ENCODE peak calls at places on chromosomes 7 and 10, in seven cellular contexts. J is SK-N-SH, V is HCT116, A is HepG2, M is H1, F is GM12878, E is K562. O is an unnamed sample.

GRCh38 chr10:70549962-70550845 is 52.3 kb downstream of the PRF1 start:
- DNase-seq in J (peak; percentile 88), E (peak; percentile 84), V (peak; percentile 42), A (peak; percentile 44), M (peak; percentile 92), F (peak; percentile 17), O (no peak)

GRCh38 chr10:78028438-78029293 is 649 bp downstream of the POLR3A start:
- DNase-seq in V (no peak), M (no peak), F (no peak), A (peak; percentile 84), E (no peak), J (no peak), O (no peak)

GRCh38 chr10:46523119-46523880 is 33.2 kb downstream of the GPRIN2 start:
- DNase-seq in J (peak; percentile 48), V (peak; percentile 13), F (no peak), M (no peak), A (no peak), E (no peak), O (no peak)

GRCh38 chr7:2809903-2810628 is 34.0 kb downstream of the GNA12 start:
- DNase-seq in J (no peak), M (no peak), A (no peak), V (no peak), E (no peak), F (no peak), O (no peak)

GRCh38 chr10:90925078-90926029 is 4.5 kb upstream of the ANKRD1 start:
- DNase-seq in V (no peak), F (no peak), A (no peak), J (no peak), E (no peak), M (peak; percentile 53), O (peak; percentile 83)

GRCh38 chr7:131241381-131241780 is 86.3 kb upstream of the MKLN1 start:
- DNase-seq in F (no peak), M (no peak), V (no peak), E (no peak), J (no peak), A (no peak), O (no peak)

GRCh38 chr7:137975768-137976167 is 26.1 kb downstream of the CREB3L2 start:
- DNase-seq in V (no peak), A (no peak), J (no peak), M (no peak), E (no peak), F (no peak), O (no peak)

GRCh38 chr10:103416436-103417147 is 20.2 kb downstream of the PDCD11 start:
- DNase-seq in E (peak; percentile 33), A (peak; percentile 50), M (no peak), V (peak; percentile 58), J (peak; percentile 50), F (peak; percentile 27), O (peak; percentile 16)

GRCh38 chr7:5665106-5666025 is 116.1 kb downstream of the RNF216 start:
- DNase-seq in V (peak; percentile 62), M (peak; percentile 81), E (peak; percentile 79), A (peak; percentile 76), J (peak; percentile 80), F (peak; percentile 53), O (peak; percentile 86)

GRCh38 chr10:12540341-12540781 is 191.0 kb downstream of the CAMK1D start:
- DNase-seq in J (no peak), M (peak; percentile 13), F (no peak), E (no peak), V (no peak), A (no peak), O (no peak)

GRCh38 chr10:4067552-4068254 is 282.7 kb upstream of the KLF6 start:
- DNase-seq in F (no peak), J (no peak), V (no peak), E (no peak), M (no peak), A (no peak), O (no peak)

GRCh38 chr7:122006687-122007086 is 133.7 kb downstream of the PTPRZ1 start:
- DNase-seq in J (no peak), V (no peak), E (no peak), M (no peak), F (no peak), A (no peak), O (no peak)

GRCh38 chr10:10852464-10852863 is 165.2 kb upstream of the CELF2 start:
- DNase-seq in F (no peak), M (no peak), V (no peak), J (no peak), E (no peak), A (no peak), O (no peak)

GRCh38 chr10:89363766-89364407 is 14.0 kb upstream of the IFIT1B start:
- DNase-seq in A (no peak), J (no peak), V (no peak), F (peak; percentile 39), M (no peak), E (no peak), O (no peak)

GRCh38 chr7:27165089-27165654 is at the start of gene HOXA9:
- DNase-seq in A (no peak), E (no peak), F (no peak), V (peak; percentile 94), J (no peak), M (no peak), O (no peak)

GRCh38 chr10:101597036-101597435 is 8.9 kb downstream of the DPCD start:
- DNase-seq in M (no peak), A (no peak), F (no peak), V (no peak), J (no peak), E (no peak), O (no peak)

GRCh38 chr7:29236649-29237048 is 42.1 kb downstream of the CHN2 start:
- DNase-seq in M (no peak), A (no peak), F (no peak), E (no peak), V (no peak), J (no peak), O (no peak)

GRCh38 chr7:91520645-91521044 is 256.4 kb downstream of the FZD1 start:
- DNase-seq in M (no peak), F (no peak), A (no peak), E (no peak), V (no peak), J (no peak), O (no peak)

GRCh38 chr10:99976886-99977391 is 32.8 kb downstream of the DNMBP start:
- DNase-seq in E (no peak), J (no peak), M (no peak), V (peak; percentile 86), F (no peak), A (no peak), O (no peak)

GRCh38 chr7:101058355-101058754 is 26.9 kb upstream of the TRIM56 start:
- DNase-seq in J (no peak), A (peak; percentile 48), F (no peak), V (peak; percentile 8), E (peak; percentile 86), M (peak; percentile 88), O (peak; percentile 60)

GRCh38 chr10:301536-301935 is 166.3 kb downstream of the ZMYND11 start:
- DNase-seq in A (no peak), E (no peak), J (no peak), F (no peak), M (no peak), V (no peak), O (no peak)
- TF ChIP-seq YY1 in A (no peak), E (no peak), J (no peak), F (no peak), M (no peak), V (no peak), O (no peak)

DNA sequence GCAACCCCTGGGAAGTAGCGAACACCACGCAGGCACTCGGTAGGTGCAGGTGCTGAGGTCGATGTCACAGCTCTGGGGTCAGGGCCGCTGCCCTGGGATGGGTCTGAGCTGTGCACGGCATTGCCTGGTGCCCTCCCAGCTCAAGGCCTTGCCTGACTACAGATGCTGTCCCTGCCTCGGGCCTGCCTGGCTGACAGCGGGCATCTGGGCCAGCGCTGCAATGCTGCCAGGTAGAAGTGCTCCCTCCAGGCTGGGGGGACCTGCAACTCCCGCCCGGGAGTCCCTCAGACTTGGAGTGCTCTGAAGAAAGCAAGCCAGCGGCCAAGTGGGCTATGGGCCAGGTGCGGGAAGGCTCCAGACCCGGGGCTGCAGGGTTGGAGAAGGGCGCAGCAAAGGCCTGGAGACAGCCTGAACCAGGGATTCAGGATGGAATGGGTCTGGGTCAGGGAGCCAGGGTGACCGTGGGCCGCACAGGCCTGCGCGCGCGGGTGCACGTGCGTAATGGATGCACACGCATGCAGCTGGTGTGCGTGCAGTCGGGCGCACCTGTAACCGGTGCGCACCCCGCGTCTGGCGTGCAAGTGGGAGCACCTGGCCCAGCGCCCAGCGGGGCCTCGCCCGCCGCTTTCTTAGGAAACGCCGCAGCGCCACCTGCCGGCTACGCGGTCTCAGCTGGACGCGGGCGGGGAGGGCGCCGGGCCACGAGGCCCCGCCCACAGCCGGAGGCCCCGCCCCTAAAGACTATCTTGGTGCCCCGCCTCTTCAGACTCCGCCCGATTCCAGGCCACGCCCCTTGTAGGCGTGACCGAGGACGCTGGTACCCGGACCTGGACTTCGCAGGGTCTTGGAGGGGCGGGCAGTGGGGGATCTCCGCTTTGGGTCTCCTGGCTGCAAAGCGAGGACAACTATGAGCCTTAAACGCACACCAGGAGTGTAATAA is 46.7 kb downstream of the MICALL2 start:
- DNase-seq in J (peak; percentile 100), M (peak; percentile 99), V (peak; percentile 77), A (peak; percentile 69), E (peak; percentile 98), F (no peak), O (peak; percentile 91)
- H3K27me3 ChIP-seq in J (peaks cover 76% of the 10 kb centered on the region), M (peaks cover 7% of the 10 kb centered on the region), V (no peaks in the 10 kb centered on the region), A (peaks cover 39% of the 10 kb centered on the region), E (peaks cover 36% of the 10 kb centered on the region), F (no peaks in the 10 kb centered on the region), O (peaks cover 52% of the 10 kb centered on the region)

DNA sequence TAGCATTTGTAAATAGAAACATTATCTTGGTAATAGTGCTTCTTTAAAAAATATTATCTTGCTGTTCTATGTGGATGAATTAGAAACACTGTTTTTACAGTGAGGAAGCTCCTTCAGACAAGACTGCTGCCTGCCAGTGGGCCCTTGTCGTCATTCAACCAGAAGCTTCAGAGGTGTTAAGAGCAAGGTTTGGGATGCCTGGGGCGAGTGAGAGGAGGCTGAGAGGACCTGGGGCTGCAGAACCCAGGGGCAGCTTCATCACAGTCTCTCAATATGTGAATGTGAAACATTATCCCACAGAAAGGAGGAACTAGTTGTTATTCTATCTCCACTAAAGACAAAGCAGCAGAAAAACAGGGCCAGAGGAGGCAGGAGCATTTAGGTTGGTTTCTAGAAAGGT is 8.1 kb downstream of the PLPP4 start:
- DNase-seq in A (no peak), J (no peak), E (no peak), M (no peak), V (no peak), F (no peak), O (no peak)
- TF ChIP-seq YY1 in A (no peak), J (no peak), E (no peak), M (no peak), V (no peak), F (no peak), O (no peak)

DNA sequence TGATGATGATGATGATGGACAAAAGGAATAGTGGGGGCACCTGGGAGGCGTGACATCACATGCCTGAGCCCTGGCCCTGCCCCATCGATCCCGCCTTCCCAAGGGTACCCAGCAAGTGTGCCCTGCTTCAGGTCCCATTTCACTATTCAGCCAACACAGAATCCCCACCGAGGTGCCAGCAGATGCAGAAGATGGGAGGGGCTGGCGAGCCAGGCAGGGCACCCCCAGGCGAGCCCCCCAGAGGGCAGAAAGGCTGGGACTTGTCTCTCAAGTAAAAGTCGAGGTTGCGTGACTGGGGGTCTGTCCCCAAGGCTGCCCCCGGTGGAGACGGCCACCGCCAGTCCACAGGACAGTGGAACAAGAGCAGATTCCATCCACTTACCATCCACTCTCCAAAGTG is 57.5 kb downstream of the INSIG1 start:
- DNase-seq in J (no peak), M (no peak), V (no peak), F (no peak), E (no peak), A (no peak), O (no peak)
- H3K27me3 ChIP-seq in J (peaks cover 37% of the 10 kb centered on the region), M (no peaks in the 10 kb centered on the region), V (peaks cover 8% of the 10 kb centered on the region), F (no peaks in the 10 kb centered on the region), E (peaks cover 80% of the 10 kb centered on the region), A (peaks cover 45% of the 10 kb centered on the region), O (no peaks in the 10 kb centered on the region)